ENCODE peak calls at places on chromosome 11, in seven cellular contexts. One of them, this sample, is unnamed. For H3K9me3, the result is how much of the 10 kb centered on the place peaks cover.

GRCh38 chr11:62552465-62552782 is 5.8 kb upstream of the AHNAK start:
- DNase-seq in K562: no peak
- DNase-seq in HAP-1: no peak
- DNase-seq in AG04450: no peak
- DNase-seq in astrocyte: no peak
- DNase-seq in SJSA1: no peak
- DNase-seq in HepG2: no peak
- DNase-seq in this sample: no peak

GRCh38 chr11:62137881-62138629 is 14.2 kb downstream of the INCENP start:
- DNase-seq in K562: no peak
- DNase-seq in HAP-1: no peak
- DNase-seq in AG04450: no peak
- DNase-seq in astrocyte: no peak
- DNase-seq in SJSA1: peak
- DNase-seq in HepG2: no peak
- DNase-seq in this sample: no peak

GRCh38 chr11:73141031-73141308 is 1.1 kb downstream of the FCHSD2 start:
- DNase-seq in K562: peak
- DNase-seq in HAP-1: no peak
- DNase-seq in AG04450: no peak
- DNase-seq in astrocyte: no peak
- DNase-seq in SJSA1: peak
- DNase-seq in HepG2: no peak
- DNase-seq in this sample: no peak

GRCh38 chr11:121723261-121723741 is 270.5 kb upstream of the SORL1-AS1 start:
- DNase-seq in K562: no peak
- DNase-seq in HAP-1: no peak
- DNase-seq in AG04450: no peak
- DNase-seq in astrocyte: peak
- DNase-seq in SJSA1: no peak
- DNase-seq in HepG2: no peak
- DNase-seq in this sample: no peak

GRCh38 chr11:36278531-36279245 is 10.5 kb downstream of the COMMD9 start:
- DNase-seq in K562: no peak
- DNase-seq in HAP-1: no peak
- DNase-seq in AG04450: no peak
- DNase-seq in astrocyte: peak
- DNase-seq in SJSA1: peak
- DNase-seq in HepG2: no peak
- DNase-seq in this sample: no peak

GRCh38 chr11:114053406-114053805 is 6.1 kb upstream of the ZBTB16 start:
- DNase-seq in K562: no peak
- DNase-seq in HAP-1: no peak
- DNase-seq in AG04450: no peak
- DNase-seq in astrocyte: no peak
- DNase-seq in SJSA1: no peak
- DNase-seq in HepG2: no peak
- DNase-seq in this sample: no peak

GRCh38 chr11:77884186-77884828 is 63.4 kb downstream of the AAMDC start:
- DNase-seq in K562: no peak
- DNase-seq in HAP-1: no peak
- DNase-seq in AG04450: peak
- DNase-seq in astrocyte: peak
- DNase-seq in SJSA1: no peak
- DNase-seq in HepG2: no peak
- DNase-seq in this sample: no peak

GRCh38 chr11:128157423-128158298 is 429.7 kb downstream of the ETS1 start:
- DNase-seq in K562: peak
- DNase-seq in HAP-1: peak
- DNase-seq in AG04450: peak
- DNase-seq in astrocyte: peak
- DNase-seq in SJSA1: no peak
- DNase-seq in HepG2: peak
- DNase-seq in this sample: no peak

GRCh38 chr11:113577356-113578163 is 102.4 kb upstream of the DRD2 start:
- DNase-seq in K562: no peak
- DNase-seq in HAP-1: no peak
- DNase-seq in AG04450: no peak
- DNase-seq in astrocyte: no peak
- DNase-seq in SJSA1: no peak
- DNase-seq in HepG2: no peak
- DNase-seq in this sample: no peak

GRCh38 chr11:69804769-69805508 is 14.3 kb downstream of the FGF3 start:
- DNase-seq in K562: no peak
- DNase-seq in HAP-1: no peak
- DNase-seq in AG04450: no peak
- DNase-seq in astrocyte: no peak
- DNase-seq in SJSA1: no peak
- DNase-seq in HepG2: no peak
- DNase-seq in this sample: no peak

GRCh38 chr11:126591966-126592489 is 236.5 kb downstream of the ST3GAL4 start:
- DNase-seq in K562: no peak
- DNase-seq in HAP-1: peak
- DNase-seq in AG04450: no peak
- DNase-seq in astrocyte: no peak
- DNase-seq in SJSA1: no peak
- DNase-seq in HepG2: no peak
- DNase-seq in this sample: no peak

GRCh38 chr11:23789938-23790371 is 706.9 kb upstream of the LUZP2 start:
- DNase-seq in K562: no peak
- DNase-seq in HAP-1: no peak
- DNase-seq in AG04450: peak
- DNase-seq in astrocyte: peak
- DNase-seq in SJSA1: no peak
- DNase-seq in HepG2: no peak
- DNase-seq in this sample: no peak

GRCh38 chr11:2531277-2531986 is 86.6 kb downstream of the KCNQ1 start:
- DNase-seq in K562: peak
- DNase-seq in HAP-1: peak
- DNase-seq in AG04450: peak
- DNase-seq in astrocyte: no peak
- DNase-seq in SJSA1: peak
- DNase-seq in HepG2: peak
- DNase-seq in this sample: peak

GRCh38 chr11:121670792-121671275 is 218.1 kb upstream of the SORL1-AS1 start:
- DNase-seq in K562: no peak
- DNase-seq in HAP-1: no peak
- DNase-seq in AG04450: no peak
- DNase-seq in astrocyte: peak
- DNase-seq in SJSA1: no peak
- DNase-seq in HepG2: no peak
- DNase-seq in this sample: no peak

GRCh38 chr11:95762513-95762912 is 27.1 kb downstream of the FAM76B start:
- DNase-seq in K562: no peak
- DNase-seq in HAP-1: no peak
- DNase-seq in AG04450: no peak
- DNase-seq in astrocyte: no peak
- DNase-seq in SJSA1: no peak
- DNase-seq in HepG2: no peak
- DNase-seq in this sample: no peak

GRCh38 chr11:23923357-23923756 is 573.5 kb upstream of the LUZP2 start:
- DNase-seq in K562: no peak
- DNase-seq in HAP-1: no peak
- DNase-seq in AG04450: no peak
- DNase-seq in astrocyte: no peak
- DNase-seq in SJSA1: no peak
- DNase-seq in HepG2: no peak
- DNase-seq in this sample: no peak

GRCh38 chr11:129505266-129505665 is 129.6 kb downstream of the BARX2 start:
- DNase-seq in K562: no peak
- DNase-seq in HAP-1: no peak
- DNase-seq in AG04450: no peak
- DNase-seq in astrocyte: no peak
- DNase-seq in SJSA1: no peak
- DNase-seq in HepG2: no peak
- DNase-seq in this sample: no peak

GRCh38 chr11:23509023-23509422 is 648.7 kb upstream of the CCDC179 start:
- DNase-seq in K562: no peak
- DNase-seq in HAP-1: peak
- DNase-seq in AG04450: peak
- DNase-seq in astrocyte: peak
- DNase-seq in SJSA1: no peak
- DNase-seq in HepG2: no peak
- DNase-seq in this sample: no peak

GRCh38 chr11:78982377-78982925 is 407.8 kb upstream of the NARS2 start:
- DNase-seq in K562: no peak
- DNase-seq in HAP-1: no peak
- DNase-seq in AG04450: no peak
- DNase-seq in astrocyte: no peak
- DNase-seq in SJSA1: no peak
- DNase-seq in HepG2: no peak
- DNase-seq in this sample: no peak

GRCh38 chr11:43074810-43075209 is 237.0 kb upstream of the API5 start:
- DNase-seq in K562: no peak
- DNase-seq in HAP-1: no peak
- DNase-seq in AG04450: no peak
- DNase-seq in astrocyte: no peak
- DNase-seq in SJSA1: no peak
- DNase-seq in HepG2: no peak
- DNase-seq in this sample: no peak

GRCh38 chr11:43072911-43073310 is 238.9 kb upstream of the API5 start:
- DNase-seq in K562: no peak
- DNase-seq in HAP-1: no peak
- DNase-seq in AG04450: no peak
- DNase-seq in astrocyte: no peak
- DNase-seq in SJSA1: no peak
- DNase-seq in HepG2: no peak
- DNase-seq in this sample: no peak

GRCh38 chr11:43072096-43072495 is 239.7 kb upstream of the API5 start:
- DNase-seq in K562: no peak
- DNase-seq in HAP-1: no peak
- DNase-seq in AG04450: no peak
- DNase-seq in astrocyte: no peak
- DNase-seq in SJSA1: no peak
- DNase-seq in HepG2: no peak
- DNase-seq in this sample: no peak

GRCh38 chr11:43067681-43068080 is 244.1 kb upstream of the API5 start:
- DNase-seq in K562: no peak
- DNase-seq in HAP-1: no peak
- DNase-seq in AG04450: no peak
- DNase-seq in astrocyte: no peak
- DNase-seq in SJSA1: no peak
- DNase-seq in HepG2: no peak
- DNase-seq in this sample: no peak

DNA sequence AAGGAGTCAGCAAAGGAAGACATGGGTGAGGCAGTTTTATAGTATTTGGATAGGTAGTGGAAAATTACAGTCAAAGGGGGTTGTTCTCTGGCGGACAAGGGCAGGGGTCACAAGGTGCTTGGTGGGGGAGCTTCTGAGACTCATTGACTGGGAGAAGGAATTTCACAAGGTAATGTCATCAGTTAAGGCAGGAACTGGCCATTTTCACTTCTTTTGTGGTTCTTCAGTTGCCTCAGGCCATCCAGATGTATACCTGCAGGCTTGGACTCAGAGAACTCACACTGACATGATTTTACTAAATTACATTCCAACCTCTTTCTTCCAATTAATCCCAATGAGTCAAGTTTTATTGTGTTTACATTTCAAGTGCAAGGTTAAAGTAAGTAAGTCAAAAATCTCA is 240.5 kb upstream of the API5 start:
- DNase-seq in K562: no peak
- DNase-seq in HAP-1: no peak
- DNase-seq in AG04450: no peak
- DNase-seq in astrocyte: no peak
- DNase-seq in SJSA1: no peak
- DNase-seq in HepG2: no peak
- DNase-seq in this sample: no peak
- H3K9me3 ChIP-seq in K562: under half
- H3K9me3 ChIP-seq in HAP-1: under half
- H3K9me3 ChIP-seq in AG04450: under half
- H3K9me3 ChIP-seq in astrocyte: under half
- H3K9me3 ChIP-seq in SJSA1: under half
- H3K9me3 ChIP-seq in HepG2: under half
- H3K9me3 ChIP-seq in this sample: under half

GRCh38 chr11:123451183-123451907 is 21.3 kb downstream of the GRAMD1B start:
- DNase-seq in K562: no peak
- DNase-seq in HAP-1: no peak
- DNase-seq in AG04450: no peak
- DNase-seq in astrocyte: no peak
- DNase-seq in SJSA1: no peak
- DNase-seq in HepG2: no peak
- DNase-seq in this sample: no peak
- H3K9me3 ChIP-seq in K562: under half
- H3K9me3 ChIP-seq in HAP-1: under half
- H3K9me3 ChIP-seq in AG04450: under half
- H3K9me3 ChIP-seq in astrocyte: under half
- H3K9me3 ChIP-seq in SJSA1: under half
- H3K9me3 ChIP-seq in HepG2: under half
- H3K9me3 ChIP-seq in this sample: under half

DNA sequence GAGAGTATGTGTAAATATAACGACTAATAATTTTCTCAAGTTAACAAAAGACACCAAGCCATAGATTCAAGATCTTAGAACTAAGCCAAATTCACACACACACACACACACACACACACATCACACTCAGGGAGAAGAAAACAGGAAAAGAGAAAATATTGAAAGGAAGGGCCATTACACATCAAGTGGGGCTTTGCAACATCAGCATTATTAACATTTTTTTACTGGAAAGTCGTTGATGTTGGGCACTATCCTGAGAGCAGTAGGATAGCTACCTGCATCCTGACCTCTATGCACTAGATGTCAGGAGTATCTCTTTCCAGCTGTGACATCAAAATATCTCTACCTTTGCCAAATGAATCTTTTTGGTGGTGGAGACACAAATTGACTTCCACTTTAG is 8.9 kb downstream of the OR5D16 start:
- DNase-seq in K562: no peak
- DNase-seq in HAP-1: no peak
- DNase-seq in AG04450: no peak
- DNase-seq in astrocyte: no peak
- DNase-seq in SJSA1: no peak
- DNase-seq in HepG2: no peak
- DNase-seq in this sample: no peak
- H3K9me3 ChIP-seq in K562: under half
- H3K9me3 ChIP-seq in HAP-1: under half
- H3K9me3 ChIP-seq in AG04450: under half
- H3K9me3 ChIP-seq in astrocyte: under half
- H3K9me3 ChIP-seq in SJSA1: under half
- H3K9me3 ChIP-seq in HepG2: under half
- H3K9me3 ChIP-seq in this sample: under half

GRCh38 chr11:66614073-66614472 is 2.4 kb upstream of the RBM14 start:
- DNase-seq in K562: no peak
- DNase-seq in HAP-1: no peak
- DNase-seq in AG04450: no peak
- DNase-seq in astrocyte: no peak
- DNase-seq in SJSA1: no peak
- DNase-seq in HepG2: no peak
- DNase-seq in this sample: no peak

GRCh38 chr11:66616379-66617147 is at the start of gene RBM14:
- DNase-seq in K562: peak
- DNase-seq in HAP-1: peak
- DNase-seq in AG04450: peak
- DNase-seq in astrocyte: peak
- DNase-seq in SJSA1: peak
- DNase-seq in HepG2: peak
- DNase-seq in this sample: peak

GRCh38 chr11:66619080-66619554 is 2.7 kb downstream of the RBM14 start:
- DNase-seq in K562: no peak
- DNase-seq in HAP-1: peak
- DNase-seq in AG04450: no peak
- DNase-seq in astrocyte: peak
- DNase-seq in SJSA1: no peak
- DNase-seq in HepG2: no peak
- DNase-seq in this sample: no peak

GRCh38 chr11:66612458-66612857 is 4.0 kb upstream of the RBM14 start:
- DNase-seq in K562: no peak
- DNase-seq in HAP-1: no peak
- DNase-seq in AG04450: no peak
- DNase-seq in astrocyte: no peak
- DNase-seq in SJSA1: no peak
- DNase-seq in HepG2: no peak
- DNase-seq in this sample: no peak

GRCh38 chr11:66617148-66617814 is 851 bp downstream of the RBM14 start:
- DNase-seq in K562: no peak
- DNase-seq in HAP-1: no peak
- DNase-seq in AG04450: no peak
- DNase-seq in astrocyte: peak
- DNase-seq in SJSA1: no peak
- DNase-seq in HepG2: no peak
- DNase-seq in this sample: no peak
- H3K9me3 ChIP-seq in K562: under half
- H3K9me3 ChIP-seq in HAP-1: under half
- H3K9me3 ChIP-seq in AG04450: under half
- H3K9me3 ChIP-seq in astrocyte: under half
- H3K9me3 ChIP-seq in SJSA1: under half
- H3K9me3 ChIP-seq in HepG2: under half
- H3K9me3 ChIP-seq in this sample: under half